ENCODE peak calls at places on chromosomes 3 and 15, in six cellular contexts. U is HEK293T, R is A549, A is K562, Z is GM12878, X is HepG2. O is an unnamed sample.

GRCh38 chr15:70575251-70576227 is 187.8 kb downstream of the UACA start:
- DNase-seq in U (no peak), R (no peak), A (no peak), Z (no peak), X (no peak), O (no peak)

GRCh38 chr3:132211896-132212295 is 105.3 kb upstream of the ACP3 start:
- DNase-seq in U (no peak), R (no peak), A (no peak), Z (no peak), X (no peak), O (no peak)

GRCh38 chr3:49454898-49455681 is 15.0 kb upstream of the DAG1 start:
- DNase-seq in U (no peak), R (no peak), A (peak), Z (no peak), X (no peak), O (no peak)

GRCh38 chr3:100047455-100048141 is 66.7 kb downstream of the FILIP1L start:
- DNase-seq in U (no peak), R (peak), A (no peak), Z (peak), X (peak), O (peak)

GRCh38 chr15:42133356-42133755 is 23.1 kb downstream of the PLA2G4F start:
- DNase-seq in U (no peak), R (no peak), A (no peak), Z (no peak), X (no peak), O (no peak)

GRCh38 chr3:197494366-197495058 is 61.3 kb downstream of the BDH1 start:
- DNase-seq in U (no peak), R (no peak), A (no peak), Z (no peak), X (peak), O (no peak)

GRCh38 chr3:193897288-193897687 is 238.7 kb upstream of the HES1 start:
- DNase-seq in U (no peak), R (no peak), A (peak), Z (no peak), X (no peak), O (no peak)

GRCh38 chr3:194381460-194381875 is 11.9 kb upstream of the LRRC15 start:
- DNase-seq in U (no peak), R (no peak), A (no peak), Z (no peak), X (no peak), O (no peak)

GRCh38 chr3:175199961-175200360 is 340.8 kb downstream of the NAALADL2 start:
- DNase-seq in U (no peak), R (no peak), A (no peak), Z (no peak), X (no peak), O (peak)

GRCh38 chr3:77039606-77040553 is at the start of gene ROBO2:
- DNase-seq in U (peak), R (no peak), A (peak), Z (no peak), X (no peak), O (peak)

GRCh38 chr3:29079358-29079757 is 201.5 kb upstream of the RBMS3 start:
- DNase-seq in U (no peak), R (no peak), A (no peak), Z (no peak), X (no peak), O (no peak)

GRCh38 chr15:73482184-73482583 is 39.2 kb downstream of the REC114 start:
- DNase-seq in U (no peak), R (no peak), A (no peak), Z (no peak), X (no peak), O (no peak)

GRCh38 chr3:153426803-153427202 is 264.8 kb downstream of the RAP2B start:
- DNase-seq in U (no peak), R (no peak), A (no peak), Z (no peak), X (no peak), O (no peak)

GRCh38 chr3:172156309-172156998 is 117.1 kb downstream of the FNDC3B start:
- DNase-seq in U (no peak), R (no peak), A (no peak), Z (no peak), X (no peak), O (no peak)
- TF ChIP-seq BHLHE40 in U (no peak), R (no peak), A (no peak), Z (no peak), X (no peak), O (no peak)

DNA sequence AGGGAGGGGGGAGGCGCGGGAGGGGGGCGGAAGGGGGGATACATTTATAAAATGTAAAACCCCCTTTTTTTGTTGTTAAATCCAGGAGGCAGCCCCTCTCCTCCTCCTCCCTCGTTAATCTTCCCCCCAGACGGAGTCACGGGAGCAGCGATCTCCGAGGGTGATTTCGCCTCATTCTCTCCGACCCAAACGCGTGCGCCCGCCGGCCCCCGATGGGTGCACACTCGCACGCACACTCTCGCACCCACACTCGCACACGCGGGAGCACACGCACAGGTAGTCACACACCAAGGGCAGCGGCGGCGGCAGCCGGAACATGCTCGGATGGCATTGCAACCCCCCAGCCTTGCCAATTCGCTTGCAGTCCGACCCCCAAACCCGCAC is 498 bp downstream of the ANP32A start:
- DNase-seq in U (no peak), R (peak), A (no peak), Z (no peak), X (peak), O (no peak)
- TF ChIP-seq BHLHE40 in U (no peak), R (no peak), A (peak), Z (peak), X (peak), O (peak)

GRCh38 chr3:124688580-124689454 is 41.4 kb upstream of the UMPS start:
- DNase-seq in U (peak), R (peak), A (peak), Z (peak), X (peak), O (peak)

GRCh38 chr3:124686028-124686670 is 44.1 kb upstream of the UMPS start:
- DNase-seq in U (no peak), R (no peak), A (no peak), Z (no peak), X (no peak), O (peak)

GRCh38 chr3:124680521-124680920 is 49.7 kb upstream of the UMPS start:
- DNase-seq in U (no peak), R (no peak), A (no peak), Z (no peak), X (no peak), O (no peak)

GRCh38 chr3:124685481-124685880 is 44.8 kb upstream of the UMPS start:
- DNase-seq in U (no peak), R (no peak), A (no peak), Z (no peak), X (no peak), O (no peak)
- TF ChIP-seq BHLHE40 in U (no peak), R (no peak), A (no peak), Z (no peak), X (no peak), O (no peak)

GRCh38 chr3:124032881-124033359 is 41.0 kb upstream of the ROPN1 start:
- DNase-seq in U (peak), R (peak), A (peak), Z (no peak), X (peak), O (peak)
- TF ChIP-seq BHLHE40 in U (no peak), R (no peak), A (no peak), Z (no peak), X (no peak), O (no peak)

GRCh38 chr3:195895900-195896360 is 12.4 kb downstream of the TNK2 start:
- DNase-seq in U (peak), R (peak), A (peak), Z (no peak), X (no peak), O (no peak)

GRCh38 chr3:195895078-195895899 is 13.1 kb downstream of the TNK2 start:
- DNase-seq in U (peak), R (peak), A (peak), Z (no peak), X (peak), O (peak)

GRCh38 chr3:195897853-195898415 is 10.4 kb downstream of the TNK2 start:
- DNase-seq in U (no peak), R (no peak), A (no peak), Z (no peak), X (no peak), O (no peak)

GRCh38 chr3:195897081-195897852 is 11.1 kb downstream of the TNK2 start:
- DNase-seq in U (no peak), R (peak), A (no peak), Z (no peak), X (no peak), O (peak)

GRCh38 chr3:195896361-195897080 is 11.8 kb downstream of the TNK2 start:
- DNase-seq in U (no peak), R (no peak), A (peak), Z (no peak), X (no peak), O (peak)
- TF ChIP-seq BHLHE40 in U (no peak), R (no peak), A (no peak), Z (no peak), X (no peak), O (no peak)

GRCh38 chr15:66865622-66866611 is 163.9 kb downstream of the SMAD6 start:
- DNase-seq in U (no peak), R (no peak), A (no peak), Z (peak), X (no peak), O (no peak)
- TF ChIP-seq BHLHE40 in U (no peak), R (no peak), A (no peak), Z (peak), X (no peak), O (no peak)

GRCh38 chr15:58910456-58910855 is 23.0 kb downstream of the SLTM start:
- DNase-seq in U (no peak), R (no peak), A (no peak), Z (no peak), X (no peak), O (no peak)

GRCh38 chr15:58908550-58909309 is 24.7 kb downstream of the SLTM start:
- DNase-seq in U (no peak), R (no peak), A (no peak), Z (no peak), X (no peak), O (no peak)

GRCh38 chr15:58909616-58910015 is 23.9 kb downstream of the SLTM start:
- DNase-seq in U (no peak), R (no peak), A (no peak), Z (no peak), X (no peak), O (peak)
- TF ChIP-seq BHLHE40 in U (no peak), R (no peak), A (no peak), Z (no peak), X (no peak), O (no peak)

DNA sequence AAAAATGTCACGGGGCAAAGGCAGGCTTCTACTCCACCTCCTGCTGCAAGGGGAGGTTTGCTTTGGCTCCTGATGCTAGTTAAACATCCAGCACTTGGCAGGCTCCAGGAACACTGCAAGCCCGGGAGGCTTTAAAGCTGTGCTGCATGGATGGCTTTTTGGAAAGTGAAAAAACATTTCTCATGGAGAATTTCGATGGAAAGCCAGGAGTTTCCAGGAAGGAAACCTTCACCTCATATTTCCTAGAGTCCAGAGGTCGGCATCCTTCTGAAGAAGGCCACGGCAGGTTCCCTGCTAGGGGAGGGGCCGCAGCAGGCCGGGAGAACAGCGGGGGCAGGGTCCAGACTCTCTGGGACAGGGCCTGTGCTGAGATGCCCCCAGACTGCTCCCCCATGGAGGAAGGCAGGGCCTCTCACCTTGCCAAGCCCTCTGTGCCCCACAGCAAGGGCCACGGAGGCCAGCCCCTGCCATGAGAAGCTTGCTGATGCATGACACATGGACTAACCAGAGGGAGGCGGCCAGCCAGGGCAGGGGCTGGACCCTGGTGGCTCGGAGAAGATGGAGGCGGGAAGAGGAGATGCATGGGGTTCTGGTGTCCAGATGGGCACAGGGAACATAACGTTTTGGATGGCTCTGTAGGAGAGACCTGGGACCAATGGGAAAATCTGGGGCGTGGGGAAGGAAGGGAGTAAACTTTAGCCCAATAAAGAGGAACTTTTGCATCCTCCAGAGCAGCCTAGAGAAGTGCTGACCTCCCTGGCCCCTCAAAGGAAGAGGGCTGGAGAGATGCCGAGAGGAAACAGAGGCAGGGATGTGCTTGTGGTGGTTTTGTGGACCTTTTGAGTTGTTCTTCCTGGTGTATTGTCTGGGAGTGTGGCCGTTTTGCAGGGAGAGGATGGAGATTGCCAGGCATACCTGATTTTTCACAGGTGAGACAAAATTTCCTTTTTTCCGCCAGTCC is 10.5 kb downstream of the CTSH start:
- DNase-seq in U (no peak), R (no peak), A (no peak), Z (no peak), X (no peak), O (no peak)
- TF ChIP-seq BHLHE40 in U (no peak), R (no peak), A (no peak), Z (no peak), X (no peak), O (no peak)

DNA sequence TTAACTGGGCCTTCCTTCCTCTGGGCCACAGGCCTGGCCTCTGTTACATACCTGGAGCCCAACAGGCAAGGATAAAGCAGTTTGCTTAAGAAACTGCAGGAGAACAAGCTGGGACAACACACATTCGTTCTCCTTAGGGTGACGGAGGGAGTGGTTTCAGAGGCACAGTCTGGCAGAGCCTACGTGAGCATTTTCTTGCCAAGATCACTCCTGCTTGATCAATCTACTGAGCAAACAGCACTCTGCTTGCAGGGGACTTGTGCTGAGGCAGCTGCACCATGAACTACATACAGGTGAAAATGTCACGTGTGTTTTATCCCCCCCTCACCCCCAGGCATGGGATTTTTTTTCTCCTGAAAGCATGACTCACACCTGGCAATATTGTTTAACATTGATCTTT is 57.6 kb downstream of the CDCP1 start:
- DNase-seq in U (no peak), R (no peak), A (no peak), Z (no peak), X (no peak), O (no peak)
- TF ChIP-seq BHLHE40 in U (no peak), R (no peak), A (peak), Z (no peak), X (no peak), O (no peak)

DNA sequence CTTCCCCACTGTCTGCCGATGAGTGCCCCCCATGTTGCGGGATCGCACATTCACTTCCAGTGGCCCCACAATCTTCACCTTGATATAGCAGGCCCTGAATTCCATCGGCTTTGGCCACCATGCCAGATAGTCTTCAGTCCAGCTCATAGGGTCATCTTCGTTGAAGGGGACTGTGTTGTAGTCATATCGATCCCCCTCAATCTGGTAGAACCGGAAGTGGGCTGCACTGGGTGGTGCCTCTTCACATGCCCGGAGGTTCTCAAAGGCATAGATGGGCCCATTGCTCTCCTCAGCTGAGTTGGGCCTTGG is 12.1 kb upstream of the CLPX start:
- DNase-seq in U (no peak), R (no peak), A (no peak), Z (no peak), X (no peak), O (no peak)
- TF ChIP-seq BHLHE40 in U (no peak), R (no peak), A (no peak), Z (no peak), X (no peak), O (no peak)